ENCODE peak calls at places on chromosomes 7 and 10, in five cellular contexts. F, W, Z, J and A are unnamed samples.

GRCh38 chr10:130300608-130301025 is 164.4 kb downstream of the GLRX3 start:
- DNase-seq in F (peak), W (no peak), Z (no peak), J (peak), A (peak)

GRCh38 chr7:104686286-104686685 is 327.7 kb upstream of the KMT2E start:
- DNase-seq in F (no peak), W (no peak), Z (no peak), J (no peak), A (no peak)

GRCh38 chr7:96781919-96782318 is 72.3 kb upstream of the SEM1 start:
- DNase-seq in F (no peak), W (no peak), Z (no peak), J (no peak), A (no peak)

GRCh38 chr7:92626281-92626846 is 36.2 kb upstream of the FAM133B start:
- DNase-seq in F (no peak), W (no peak), Z (no peak), J (no peak), A (no peak)

GRCh38 chr10:3790858-3791257 is 5.8 kb upstream of the KLF6 start:
- DNase-seq in F (no peak), W (no peak), Z (no peak), J (no peak), A (no peak)

GRCh38 chr10:102796407-102797176 is 40.6 kb downstream of the CYP17A1 start:
- DNase-seq in F (peak), W (peak), Z (no peak), J (no peak), A (no peak)

GRCh38 chr7:139479620-139480019 is 3.9 kb downstream of the KLRG2 start:
- DNase-seq in F (no peak), W (no peak), Z (no peak), J (no peak), A (no peak)

GRCh38 chr7:100119701-100120517 is 475 bp downstream of the CNPY4 start:
- DNase-seq in F (peak), W (peak), Z (peak), J (peak), A (no peak)

GRCh38 chr7:94763268-94763667 is 107.3 kb upstream of the SGCE start:
- DNase-seq in F (no peak), W (no peak), Z (no peak), J (peak), A (no peak)